ENCODE peak calls at places on chromosome 15, in nine cellular contexts. L, K, N, U, D, S, V, Q and C are unnamed samples.

GRCh38 chr15:88902491-88902835 is 7.1 kb upstream of the HAPLN3 start:
- DNase-seq in L (no peak), K (no peak), N (no peak), U (no peak), D (no peak), S (no peak), V (no peak), Q (no peak), C (no peak)

GRCh38 chr15:81548350-81549116 is 174.5 kb upstream of the TMC3 start:
- DNase-seq in L (no peak), K (no peak), N (no peak), U (no peak), D (no peak), S (no peak), V (no peak), Q (no peak), C (no peak)

GRCh38 chr15:52008326-52008697 is 10.7 kb upstream of the MAPK6 start:
- DNase-seq in L (no peak), K (no peak), N (no peak), U (no peak), D (no peak), S (no peak), V (no peak), Q (no peak), C (no peak)

GRCh38 chr15:75640483-75641175 is 605 bp upstream of the IMP3 start:
- DNase-seq in L (peak), K (no peak), N (no peak), U (no peak), D (no peak), S (peak), V (peak), Q (no peak), C (peak)

GRCh38 chr15:78739996-78740903 is 71.0 kb downstream of the ADAMTS7 start:
- DNase-seq in L (peak), K (no peak), N (no peak), U (peak), D (peak), S (peak), V (peak), Q (no peak), C (peak)

GRCh38 chr15:91939432-91939831 is 85.9 kb downstream of the SLCO3A1 start:
- DNase-seq in L (no peak), K (no peak), N (no peak), U (no peak), D (no peak), S (no peak), V (peak), Q (no peak), C (no peak)

GRCh38 chr15:76979996-76980520 is 14.9 kb upstream of the PSTPIP1 start:
- DNase-seq in L (no peak), K (no peak), N (no peak), U (no peak), D (no peak), S (no peak), V (no peak), Q (no peak), C (no peak)

GRCh38 chr15:82864967-82865366 is 55.5 kb downstream of the WHAMM start:
- DNase-seq in L (no peak), K (no peak), N (no peak), U (no peak), D (peak), S (no peak), V (no peak), Q (no peak), C (no peak)

GRCh38 chr15:27846722-27847420 is 252.2 kb downstream of the OCA2 start:
- DNase-seq in L (no peak), K (no peak), N (no peak), U (no peak), D (no peak), S (no peak), V (no peak), Q (no peak), C (no peak)

GRCh38 chr15:36632196-36632595 is 52.8 kb downstream of the CDIN1 start:
- DNase-seq in L (no peak), K (peak), N (no peak), U (no peak), D (no peak), S (no peak), V (no peak), Q (no peak), C (no peak)

GRCh38 chr15:70023769-70024491 is 73.8 kb downstream of the TLE3 start:
- DNase-seq in L (peak), K (no peak), N (no peak), U (peak), D (peak), S (peak), V (no peak), Q (peak), C (no peak)

GRCh38 chr15:85412956-85413854 is 32.8 kb downstream of the AKAP13 start:
- DNase-seq in L (peak), K (peak), N (no peak), U (peak), D (peak), S (peak), V (peak), Q (peak), C (no peak)

GRCh38 chr15:82737975-82738374 is 28.3 kb upstream of the AP3B2 start:
- DNase-seq in L (no peak), K (no peak), N (no peak), U (no peak), D (no peak), S (no peak), V (no peak), Q (no peak), C (no peak)

DNA sequence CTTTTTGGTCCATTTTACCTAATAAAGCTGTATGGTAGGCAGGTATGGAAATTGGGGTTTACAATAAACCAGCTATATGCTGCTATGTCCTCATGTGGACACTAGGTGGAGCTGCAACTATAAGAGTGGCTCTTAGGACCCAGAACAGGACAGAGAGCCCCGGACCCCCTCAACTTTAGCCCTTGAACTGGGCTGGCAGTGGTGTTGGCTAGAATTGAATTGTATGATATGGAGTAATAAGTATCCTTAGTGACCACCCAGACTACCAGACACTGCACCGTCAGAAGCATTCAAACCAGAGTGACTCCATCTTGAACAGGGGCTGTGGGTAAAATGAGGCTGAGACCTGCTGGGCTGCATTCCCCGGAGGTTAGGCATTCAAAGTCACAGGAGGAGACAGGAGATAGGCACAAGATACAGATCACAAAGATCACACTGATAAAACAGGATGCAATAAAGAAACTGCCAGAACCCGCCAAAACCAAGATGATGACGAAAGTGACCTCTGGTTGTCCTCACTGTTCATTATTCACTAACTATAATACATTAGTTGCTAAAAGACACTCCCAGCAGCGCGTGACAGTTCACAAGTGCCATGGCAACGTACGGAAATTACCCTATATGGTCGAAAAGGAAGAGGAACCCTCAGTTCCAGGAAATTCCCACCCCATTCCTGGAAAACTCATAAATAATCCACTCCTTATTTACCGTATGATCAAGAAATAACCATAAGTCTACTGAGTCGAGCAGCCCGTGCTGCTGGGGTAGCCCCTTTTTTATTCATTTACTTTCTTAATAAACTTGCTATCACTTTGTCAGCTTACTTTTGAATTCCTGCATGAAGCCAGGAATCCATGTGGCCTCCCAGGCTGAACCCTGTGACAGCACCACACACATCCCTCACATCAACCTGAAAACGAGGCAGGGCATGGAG is 68.7 kb upstream of the BLM start:
- DNase-seq in L (peak), K (no peak), N (no peak), U (peak), D (peak), S (peak), V (peak), Q (peak), C (peak)
- TF ChIP-seq POLR2A in L (no peak), K (no peak), N (no peak), U (no peak), D (no peak), S (no peak), V (no peak), Q (no peak), C (peak)

DNA sequence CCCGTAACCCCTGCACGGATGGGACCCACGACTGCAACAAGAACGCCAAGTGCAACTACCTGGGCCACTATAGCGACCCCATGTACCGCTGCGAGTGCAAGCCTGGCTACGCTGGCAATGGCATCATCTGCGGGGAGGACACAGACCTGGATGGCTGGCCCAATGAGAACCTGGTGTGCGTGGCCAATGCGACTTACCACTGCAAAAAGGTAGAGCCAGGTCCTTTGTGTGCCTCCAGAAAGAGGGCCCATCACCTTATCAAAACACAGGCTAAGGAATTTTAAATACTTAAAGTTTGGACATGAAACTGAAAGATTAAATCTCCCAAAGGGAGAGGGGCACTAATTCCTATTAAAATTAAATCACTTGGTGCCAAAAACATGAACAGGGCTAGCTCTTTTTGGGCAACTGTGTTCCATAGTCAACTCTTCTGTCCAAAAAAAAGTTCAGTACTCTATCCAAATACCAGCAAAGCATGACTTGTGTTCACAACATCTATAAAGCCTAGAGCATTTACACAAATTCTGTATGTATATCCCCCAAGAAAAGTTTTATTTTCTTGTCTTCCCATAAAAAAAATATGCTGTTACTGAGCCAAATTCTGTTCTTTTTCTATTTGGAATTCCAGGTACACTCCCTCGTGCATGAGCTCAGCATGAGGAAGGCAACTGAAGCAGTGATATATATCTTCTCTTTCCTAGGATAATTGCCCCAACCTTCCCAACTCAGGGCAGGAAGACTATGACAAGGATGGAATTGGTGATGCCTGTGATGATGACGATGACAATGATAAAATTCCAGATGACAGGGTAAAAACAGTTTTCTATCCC is 9.2 kb downstream of the THBS1 start:
- DNase-seq in L (no peak), K (no peak), N (no peak), U (peak), D (no peak), S (no peak), V (no peak), Q (no peak), C (no peak)
- TF ChIP-seq POLR2A in L (no peak), K (no peak), N (no peak), U (no peak), D (no peak), S (no peak), V (no peak), Q (no peak), C (no peak)

GRCh38 chr15:50685976-50686467 is 575 bp downstream of the TRPM7 start:
- DNase-seq in L (peak), K (peak), N (peak), U (peak), D (peak), S (peak), V (peak), Q (peak), C (peak)

GRCh38 chr15:50687302-50687902 is 805 bp upstream of the TRPM7 start:
- DNase-seq in L (no peak), K (no peak), N (no peak), U (no peak), D (no peak), S (no peak), V (no peak), Q (no peak), C (no peak)

GRCh38 chr15:50685191-50685975 is 1.2 kb downstream of the TRPM7 start:
- DNase-seq in L (no peak), K (no peak), N (no peak), U (no peak), D (no peak), S (no peak), V (no peak), Q (no peak), C (peak)

GRCh38 chr15:50681467-50681866 is 5.1 kb downstream of the TRPM7 start:
- DNase-seq in L (no peak), K (no peak), N (no peak), U (no peak), D (no peak), S (no peak), V (no peak), Q (no peak), C (no peak)

DNA sequence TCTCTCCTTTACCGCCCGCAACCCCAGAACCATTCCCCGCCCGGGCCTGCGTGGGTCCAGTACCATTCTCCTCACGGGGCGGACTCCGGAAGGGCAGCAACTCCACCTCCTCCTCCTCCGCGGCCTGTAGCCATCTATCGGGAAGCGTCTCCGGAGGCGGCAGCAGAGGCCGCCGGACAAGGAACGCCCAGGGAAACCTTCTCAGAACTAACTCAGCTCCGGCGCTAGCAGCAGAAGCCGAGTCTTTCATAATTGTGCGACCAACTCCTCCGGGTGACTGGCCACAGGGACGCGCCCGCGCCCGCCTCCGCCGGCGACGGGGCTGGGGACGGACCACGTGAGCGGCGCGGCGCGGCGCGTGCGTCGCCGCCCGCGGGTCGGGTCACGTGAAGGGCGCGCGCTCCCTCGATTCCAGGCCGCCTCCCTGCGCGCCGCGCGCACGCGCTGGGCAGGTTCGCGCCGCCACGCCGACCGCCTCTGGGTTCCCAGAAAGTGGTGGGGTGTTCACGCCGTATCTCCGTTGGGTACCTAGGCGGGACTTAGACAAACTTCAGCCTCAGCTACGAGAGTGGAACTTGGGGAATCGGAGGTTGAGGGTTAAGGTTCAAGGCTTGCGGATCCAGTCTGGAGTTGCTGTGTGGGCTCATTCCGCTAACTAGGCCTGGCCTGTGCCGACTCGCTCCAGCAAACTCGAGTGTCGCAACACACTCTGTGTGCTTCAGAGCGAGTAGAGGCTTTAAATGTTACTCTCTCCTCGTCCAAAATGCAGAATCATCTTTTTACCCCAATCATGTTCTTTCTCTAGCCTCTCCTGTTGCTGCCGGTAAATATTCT is at the start of gene TRPM7:
- DNase-seq in L (peak), K (peak), N (peak), U (peak), D (peak), S (peak), V (peak), Q (peak), C (peak)
- TF ChIP-seq POLR2A in L (peak), K (peak), N (peak), U (peak), D (no peak), S (peak), V (no peak), Q (peak), C (peak)

DNA sequence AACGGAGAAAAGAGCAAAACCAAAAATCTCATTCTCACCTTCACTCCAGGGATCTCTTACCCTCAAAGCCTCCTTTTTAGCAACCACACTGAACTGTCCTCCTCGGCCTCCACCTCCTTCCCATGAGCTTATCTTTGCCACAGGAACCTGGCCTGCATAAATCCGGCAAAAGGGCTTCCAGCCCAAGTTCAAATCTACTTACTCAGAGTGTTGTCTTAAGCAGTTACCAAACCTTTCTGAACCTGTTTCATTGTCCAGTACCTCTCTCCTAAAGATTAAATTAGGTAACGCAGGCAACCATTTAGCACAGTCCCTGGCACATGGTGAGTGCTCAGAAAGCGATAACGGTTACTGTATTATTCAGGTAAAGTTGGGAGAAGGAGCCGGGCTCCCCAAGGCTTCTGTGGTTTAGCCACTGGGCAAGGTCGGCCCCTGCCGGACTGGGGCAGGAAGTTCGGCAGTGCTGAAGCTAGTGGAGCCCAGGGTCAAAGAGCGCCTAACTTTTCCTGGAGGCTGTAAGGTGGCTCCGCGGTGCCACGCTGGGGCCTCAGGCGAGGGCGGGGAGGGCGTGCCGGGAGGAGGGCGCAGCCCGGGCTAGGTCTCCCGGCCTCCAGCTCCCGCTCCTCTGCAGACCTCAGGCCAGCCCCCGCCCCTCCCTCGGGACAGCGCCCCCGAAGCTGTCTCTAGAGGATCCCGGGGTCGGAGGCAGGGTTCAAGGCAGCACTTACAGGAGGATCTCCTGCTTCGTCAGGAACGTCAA is 620 bp downstream of the CIB1 start:
- DNase-seq in L (peak), K (peak), N (no peak), U (peak), D (peak), S (peak), V (peak), Q (peak), C (peak)
- TF ChIP-seq POLR2A in L (peak), K (no peak), N (no peak), U (no peak), D (no peak), S (no peak), V (no peak), Q (no peak), C (no peak)

GRCh38 chr15:90189781-90190467 is 11.2 kb upstream of the SEMA4B start:
- DNase-seq in L (no peak), K (no peak), N (no peak), U (no peak), D (no peak), S (no peak), V (no peak), Q (no peak), C (peak)

GRCh38 chr15:90192961-90193786 is 8.0 kb upstream of the SEMA4B start:
- DNase-seq in L (no peak), K (no peak), N (no peak), U (peak), D (no peak), S (no peak), V (no peak), Q (no peak), C (no peak)

GRCh38 chr15:90190606-90191343 is 10.4 kb upstream of the SEMA4B start:
- DNase-seq in L (no peak), K (no peak), N (no peak), U (no peak), D (peak), S (no peak), V (no peak), Q (no peak), C (peak)

GRCh38 chr15:90191344-90191687 is 9.8 kb upstream of the SEMA4B start:
- DNase-seq in L (no peak), K (no peak), N (no peak), U (no peak), D (no peak), S (no peak), V (no peak), Q (no peak), C (no peak)

GRCh38 chr15:90191795-90192494 is 9.2 kb upstream of the SEMA4B start:
- DNase-seq in L (peak), K (no peak), N (peak), U (peak), D (peak), S (peak), V (peak), Q (peak), C (peak)
- TF ChIP-seq POLR2A in L (no peak), K (no peak), N (no peak), U (no peak), D (no peak), S (no peak), V (no peak), Q (peak), C (peak)